ENCODE peak calls at places on chromosomes 5 and 9, in seven cellular contexts. One of them, this sample, is unnamed.
A peak's percentile ranks its signal among the peaks of the same experiment; 100 is the strongest.

GRCh38 chr9:34555002-34555348 is 32.2 kb upstream of the ENHO start:
- DNase-seq in hypothalamus: no peak
- DNase-seq in GM23338: no peak
- DNase-seq in hippocampal formation: no peak
- DNase-seq in HTR-8/SVneo: no peak
- DNase-seq in ureter: no peak
- DNase-seq in retinal pigment epithelial cell: no peak
- DNase-seq in this sample: no peak

GRCh38 chr9:127838375-127839078 is 15.9 kb downstream of the ENG start:
- DNase-seq in ureter: peak; percentile 70
- DNase-seq in HTR-8/SVneo: peak; percentile 89
- DNase-seq in hypothalamus: no peak
- DNase-seq in hippocampal formation: no peak
- DNase-seq in retinal pigment epithelial cell: peak; percentile 35
- DNase-seq in GM23338: no peak
- DNase-seq in this sample: no peak

GRCh38 chr9:20701058-20701457 is 17.0 kb downstream of the FOCAD start:
- DNase-seq in hypothalamus: no peak
- DNase-seq in retinal pigment epithelial cell: no peak
- DNase-seq in hippocampal formation: peak; percentile 15
- DNase-seq in HTR-8/SVneo: no peak
- DNase-seq in ureter: no peak
- DNase-seq in GM23338: no peak
- DNase-seq in this sample: no peak

GRCh38 chr9:124180557-124180956 is 77.2 kb upstream of the NEK6 start:
- DNase-seq in GM23338: no peak
- DNase-seq in HTR-8/SVneo: no peak
- DNase-seq in hypothalamus: peak; percentile 33
- DNase-seq in ureter: no peak
- DNase-seq in hippocampal formation: peak; percentile 29
- DNase-seq in retinal pigment epithelial cell: peak; percentile 61
- DNase-seq in this sample: no peak

GRCh38 chr5:42274913-42275312 is 148.3 kb upstream of the GHR start:
- DNase-seq in ureter: no peak
- DNase-seq in hippocampal formation: no peak
- DNase-seq in retinal pigment epithelial cell: no peak
- DNase-seq in GM23338: peak; percentile 50
- DNase-seq in hypothalamus: no peak
- DNase-seq in HTR-8/SVneo: no peak
- DNase-seq in this sample: no peak

GRCh38 chr9:36893911-36894310 is 140.2 kb downstream of the PAX5 start:
- DNase-seq in HTR-8/SVneo: no peak
- DNase-seq in ureter: no peak
- DNase-seq in hypothalamus: no peak
- DNase-seq in retinal pigment epithelial cell: no peak
- DNase-seq in GM23338: no peak
- DNase-seq in hippocampal formation: no peak
- DNase-seq in this sample: no peak

GRCh38 chr5:60945760-60946253 is 802 bp downstream of the NDUFAF2 start:
- DNase-seq in retinal pigment epithelial cell: peak; percentile 29
- DNase-seq in ureter: peak; percentile 47
- DNase-seq in HTR-8/SVneo: peak; percentile 19
- DNase-seq in hypothalamus: no peak
- DNase-seq in hippocampal formation: peak; percentile 25
- DNase-seq in GM23338: peak; percentile 55
- DNase-seq in this sample: no peak

GRCh38 chr5:66513130-66513529 is 83.1 kb upstream of the MAST4 start:
- DNase-seq in HTR-8/SVneo: no peak
- DNase-seq in hippocampal formation: no peak
- DNase-seq in ureter: no peak
- DNase-seq in hypothalamus: no peak
- DNase-seq in GM23338: no peak
- DNase-seq in retinal pigment epithelial cell: no peak
- DNase-seq in this sample: no peak

GRCh38 chr9:87862536-87863268 is 20.0 kb upstream of the SPATA31E1 start:
- DNase-seq in GM23338: no peak
- DNase-seq in retinal pigment epithelial cell: peak; percentile 63
- DNase-seq in hypothalamus: no peak
- DNase-seq in ureter: no peak
- DNase-seq in hippocampal formation: no peak
- DNase-seq in HTR-8/SVneo: peak; percentile 27
- DNase-seq in this sample: no peak

GRCh38 chr9:130358928-130359327 is 85.8 kb upstream of the ASS1 start:
- DNase-seq in hypothalamus: no peak
- DNase-seq in hippocampal formation: no peak
- DNase-seq in ureter: no peak
- DNase-seq in retinal pigment epithelial cell: no peak
- DNase-seq in HTR-8/SVneo: no peak
- DNase-seq in GM23338: no peak
- DNase-seq in this sample: no peak

GRCh38 chr5:97388794-97389193 is 205.7 kb upstream of the RIOK2 start:
- DNase-seq in GM23338: no peak
- DNase-seq in retinal pigment epithelial cell: no peak
- DNase-seq in ureter: no peak
- DNase-seq in HTR-8/SVneo: no peak
- DNase-seq in hippocampal formation: no peak
- DNase-seq in hypothalamus: no peak
- DNase-seq in this sample: no peak

This sample was measured in amygdala.